ENCODE peak calls at places on chromosomes 16 and 17, in four cellular contexts. Z is HEK293T; W is T-cell; G is stimulated activated CD8-positive, alpha-beta memory T cell treated with anti-CD3 and anti-CD28 coated beads, Interleukin-2, amount 100 ng/mL, for 1 hour. E is an unnamed sample.

GRCh38 chr16:85556456-85557082 is 56.6 kb upstream of the GSE1 start:
- DNase-seq in Z (peak), W (peak), G (no peak), E (peak)

GRCh38 chr17:75345514-75346167 is 56.4 kb upstream of the SLC25A19 start:
- DNase-seq in Z (no peak), W (peak), G (no peak), E (no peak)

GRCh38 chr16:89921131-89921698 is 1.9 kb upstream of the TUBB3 start:
- DNase-seq in Z (no peak), W (no peak), G (no peak), E (peak)

GRCh38 chr16:21283521-21284289 is 5.6 kb upstream of the CRYM start:
- DNase-seq in Z (peak), W (no peak), G (no peak), E (no peak)

GRCh38 chr17:7191571-7192270 is 12.6 kb upstream of the ASGR1 start:
- DNase-seq in Z (peak), W (no peak), G (no peak), E (no peak)

GRCh38 chr17:73639322-73639721 is 4.9 kb downstream of the SDK2 start:
- DNase-seq in Z (no peak), W (no peak), G (no peak), E (no peak)

GRCh38 chr16:88356727-88357199 is 26.0 kb upstream of the ZNF469 start:
- DNase-seq in Z (no peak), W (no peak), G (no peak), E (no peak)

GRCh38 chr17:1232331-1232730 is 37.9 kb upstream of the BHLHA9 start:
- DNase-seq in Z (no peak), W (no peak), G (no peak), E (no peak)

GRCh38 chr16:49012961-49013726 is 268.5 kb downstream of the CBLN1 start:
- DNase-seq in Z (no peak), W (no peak), G (no peak), E (peak)

GRCh38 chr16:49545243-49545642 is 171.6 kb downstream of the C16orf78 start:
- DNase-seq in Z (no peak), W (no peak), G (no peak), E (no peak)

GRCh38 chr17:70168044-70168978 is 1.0 kb upstream of the KCNJ2 start:
- DNase-seq in Z (peak), W (no peak), G (no peak), E (peak)

GRCh38 chr16:81641403-81642106 is 137.5 kb upstream of the PLCG2 start:
- DNase-seq in Z (no peak), W (no peak), G (no peak), E (no peak)

GRCh38 chr16:10923146-10923649 is 19.1 kb downstream of the DEXI start:
- DNase-seq in Z (no peak), W (no peak), G (no peak), E (no peak)

GRCh38 chr16:80557037-80557436 is 16.2 kb downstream of the DYNLRB2 start:
- DNase-seq in Z (no peak), W (no peak), G (no peak), E (no peak)

GRCh38 chr17:6542577-6542976 is 13.8 kb downstream of the PITPNM3 start:
- DNase-seq in Z (no peak), W (no peak), G (no peak), E (no peak)

GRCh38 chr16:27638833-27639587 is 89.1 kb downstream of the KATNIP start:
- DNase-seq in Z (no peak), W (no peak), G (no peak), E (no peak)

GRCh38 chr17:42191209-42191608 is 3.1 kb downstream of the GHDC start:
- DNase-seq in Z (no peak), W (no peak), G (no peak), E (no peak)

GRCh38 chr17:39277110-39277509 is 51.4 kb upstream of the STAC2 start:
- DNase-seq in Z (no peak), W (no peak), G (no peak), E (no peak)

GRCh38 chr16:79272141-79272577 is 328.4 kb downstream of the MAF start:
- DNase-seq in Z (no peak), W (peak), G (peak), E (no peak)

E was measured in H4.